ENCODE peak calls at places on chromosomes 1 and 21, in eight cellular contexts. S, L, V, D, Y, Z, C and W are unnamed samples.

GRCh38 chr1:159686599-159687299 is 27.6 kb downstream of the CRP start:
- DNase-seq in S (no peak), L (no peak), V (no peak), D (no peak), Y (no peak), Z (no peak), C (no peak), W (no peak)

GRCh38 chr21:24042687-24043086 is 1564.6 kb downstream of the MRPL39 start:
- DNase-seq in S (no peak), L (no peak), V (no peak), D (no peak), Y (no peak), Z (no peak), C (no peak), W (no peak)

GRCh38 chr21:32307706-32308105 is 9.1 kb downstream of the MRAP start:
- DNase-seq in S (no peak), L (no peak), V (peak; percentile 18), D (peak; percentile 66), Y (no peak), Z (no peak), C (no peak), W (no peak)

GRCh38 chr1:53860967-53861411 is 22.9 kb upstream of the NDC1 start:
- DNase-seq in S (no peak), L (peak; percentile 75), V (no peak), D (peak; percentile 64), Y (peak; percentile 64), Z (peak; percentile 45), C (peak; percentile 38), W (no peak)

GRCh38 chr1:78323311-78323710 is 167.5 kb upstream of the PTGFR start:
- DNase-seq in S (no peak), L (no peak), V (no peak), D (no peak), Y (no peak), Z (no peak), C (peak; percentile 49), W (no peak)

GRCh38 chr1:192907545-192908243 is 98.9 kb downstream of the RGS2 start:
- DNase-seq in S (peak; percentile 46), L (no peak), V (no peak), D (peak; percentile 64), Y (no peak), Z (peak; percentile 12), C (no peak), W (no peak)

GRCh38 chr21:31331231-31331630 is 12.8 kb downstream of the TIAM1 start:
- DNase-seq in S (no peak), L (no peak), V (no peak), D (no peak), Y (no peak), Z (no peak), C (no peak), W (no peak)

GRCh38 chr21:16908087-16908486 is 604.8 kb upstream of the CXADR start:
- DNase-seq in S (peak; percentile 83), L (no peak), V (no peak), D (no peak), Y (no peak), Z (peak; percentile 66), C (peak; percentile 3), W (no peak)

GRCh38 chr1:53320646-53321045 is 7.2 kb downstream of the LRP8 start:
- DNase-seq in S (no peak), L (no peak), V (no peak), D (no peak), Y (no peak), Z (no peak), C (no peak), W (no peak)

DNA sequence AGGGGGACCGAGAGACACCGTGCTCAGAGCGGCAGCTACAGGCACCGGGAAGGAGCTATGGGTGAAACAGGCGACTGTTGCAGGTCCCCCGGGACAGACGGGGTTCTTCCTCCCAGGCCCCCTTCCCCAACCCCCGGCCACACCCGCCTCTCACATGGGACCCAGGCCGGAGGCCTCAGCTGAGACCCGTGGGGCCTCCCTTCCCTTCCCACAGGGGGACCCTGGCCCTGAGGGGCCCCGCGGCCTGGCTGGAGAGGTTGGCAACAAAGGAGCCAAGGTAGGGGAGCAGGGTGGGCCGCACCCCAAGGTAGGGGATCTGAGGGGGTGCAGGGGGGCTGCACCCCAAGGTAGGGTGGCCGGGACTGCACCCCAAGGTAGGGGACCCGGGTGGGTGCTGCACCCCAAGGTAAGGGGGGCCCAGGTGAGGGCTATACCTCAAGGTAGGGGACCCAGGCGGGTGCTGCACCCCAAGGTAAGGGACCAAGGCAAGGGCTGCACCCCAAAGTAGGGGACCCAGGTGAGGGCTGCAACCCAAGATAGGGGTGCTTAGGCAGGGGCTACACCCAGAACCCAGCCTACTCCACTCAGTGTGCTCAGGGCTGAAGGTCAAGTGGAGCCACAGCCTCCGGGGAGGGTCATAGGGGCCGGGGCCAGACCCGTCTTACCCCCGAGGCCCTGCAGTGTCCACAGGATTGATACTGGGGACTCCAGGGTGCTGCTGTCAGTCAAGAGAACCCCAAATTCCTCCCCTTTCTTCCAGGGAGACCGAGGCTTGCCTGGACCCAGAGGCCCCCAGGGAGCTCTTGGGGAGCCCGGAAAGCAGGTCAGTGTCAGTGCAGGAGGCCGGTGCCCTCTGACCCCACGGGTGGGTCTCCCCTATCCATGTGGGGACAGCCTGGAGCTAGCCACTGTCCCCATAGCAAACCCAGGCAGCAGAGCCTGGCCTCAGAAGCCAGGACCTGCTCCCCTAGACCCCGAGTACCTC is 22.7 kb downstream of the COL6A2 start:
- DNase-seq in S (no peak), L (no peak), V (peak; percentile 61), D (no peak), Y (peak; percentile 21), Z (no peak), C (no peak), W (peak; percentile 82)
- TF ChIP-seq CTCF in S (no peak), L (no peak), V (no peak), D (no peak), Y (no peak), Z (no peak), C (no peak), W (no peak)

GRCh38 chr1:177235350-177235749 is 64.6 kb downstream of the BRINP2 start:
- DNase-seq in S (no peak), L (no peak), V (no peak), D (no peak), Y (no peak), Z (no peak), C (no peak), W (no peak)

GRCh38 chr1:177227978-177228720 is 57.4 kb downstream of the BRINP2 start:
- DNase-seq in S (no peak), L (no peak), V (no peak), D (no peak), Y (no peak), Z (no peak), C (no peak), W (no peak)

GRCh38 chr1:177228721-177229088 is 57.9 kb downstream of the BRINP2 start:
- DNase-seq in S (peak; percentile 38), L (no peak), V (no peak), D (peak; percentile 16), Y (no peak), Z (peak; percentile 32), C (no peak), W (no peak)

GRCh38 chr1:177230228-177231016 is 59.7 kb downstream of the BRINP2 start:
- DNase-seq in S (no peak), L (no peak), V (no peak), D (no peak), Y (no peak), Z (no peak), C (no peak), W (no peak)

DNA sequence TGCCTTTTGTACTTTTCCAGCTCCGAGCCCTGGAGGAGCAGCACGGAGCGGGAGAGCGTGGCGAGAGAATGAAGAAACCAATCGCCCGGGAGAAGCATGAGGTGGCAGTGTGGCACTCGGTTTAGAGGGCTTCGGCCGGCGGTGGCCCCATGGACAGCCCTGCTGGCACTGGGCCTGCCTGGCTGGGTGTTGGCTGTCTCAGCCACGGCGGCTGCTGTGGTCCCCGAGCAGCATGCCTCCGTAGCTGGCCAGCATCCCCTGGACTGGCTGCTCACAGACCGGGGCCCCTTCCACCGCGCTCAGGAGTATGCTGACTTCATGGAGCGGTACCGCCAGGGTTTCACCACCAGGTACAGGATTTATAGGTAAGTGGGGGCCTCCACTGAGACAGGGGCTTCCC is 59.0 kb downstream of the BRINP2 start:
- DNase-seq in S (no peak), L (no peak), V (no peak), D (no peak), Y (peak; percentile 33), Z (no peak), C (no peak), W (no peak)
- TF ChIP-seq CTCF in S (no peak), L (no peak), V (no peak), D (no peak), Y (no peak), Z (no peak), C (no peak), W (no peak)

GRCh38 chr1:179599623-179600249 is 8.1 kb downstream of the TDRD5 start:
- DNase-seq in S (no peak), L (peak; percentile 85), V (no peak), D (peak; percentile 27), Y (no peak), Z (peak; percentile 46), C (peak; percentile 30), W (no peak)
- TF ChIP-seq CTCF in S (peak; percentile 72), L (peak; percentile 95), V (peak; percentile 73), D (peak; percentile 45), Y (peak; percentile 61), Z (peak; percentile 37), C (peak; percentile 75), W (peak; percentile 44)

GRCh38 chr1:151284013-151284577 is 2.0 kb downstream of the ZNF687 start:
- DNase-seq in S (no peak), L (no peak), V (no peak), D (no peak), Y (no peak), Z (no peak), C (no peak), W (no peak)

GRCh38 chr1:151282883-151283725 is 1.0 kb downstream of the ZNF687 start:
- DNase-seq in S (no peak), L (peak; percentile 35), V (no peak), D (no peak), Y (no peak), Z (peak; percentile 55), C (no peak), W (no peak)

GRCh38 chr1:151281969-151282882 is at the start of gene ZNF687:
- DNase-seq in S (peak; percentile 97), L (peak; percentile 100), V (peak; percentile 99), D (peak; percentile 100), Y (peak; percentile 100), Z (peak; percentile 100), C (peak; percentile 100), W (peak; percentile 100)

GRCh38 chr1:151277249-151277648 is 4.8 kb upstream of the ZNF687 start:
- DNase-seq in S (no peak), L (peak; percentile 39), V (no peak), D (no peak), Y (no peak), Z (no peak), C (no peak), W (no peak)

DNA sequence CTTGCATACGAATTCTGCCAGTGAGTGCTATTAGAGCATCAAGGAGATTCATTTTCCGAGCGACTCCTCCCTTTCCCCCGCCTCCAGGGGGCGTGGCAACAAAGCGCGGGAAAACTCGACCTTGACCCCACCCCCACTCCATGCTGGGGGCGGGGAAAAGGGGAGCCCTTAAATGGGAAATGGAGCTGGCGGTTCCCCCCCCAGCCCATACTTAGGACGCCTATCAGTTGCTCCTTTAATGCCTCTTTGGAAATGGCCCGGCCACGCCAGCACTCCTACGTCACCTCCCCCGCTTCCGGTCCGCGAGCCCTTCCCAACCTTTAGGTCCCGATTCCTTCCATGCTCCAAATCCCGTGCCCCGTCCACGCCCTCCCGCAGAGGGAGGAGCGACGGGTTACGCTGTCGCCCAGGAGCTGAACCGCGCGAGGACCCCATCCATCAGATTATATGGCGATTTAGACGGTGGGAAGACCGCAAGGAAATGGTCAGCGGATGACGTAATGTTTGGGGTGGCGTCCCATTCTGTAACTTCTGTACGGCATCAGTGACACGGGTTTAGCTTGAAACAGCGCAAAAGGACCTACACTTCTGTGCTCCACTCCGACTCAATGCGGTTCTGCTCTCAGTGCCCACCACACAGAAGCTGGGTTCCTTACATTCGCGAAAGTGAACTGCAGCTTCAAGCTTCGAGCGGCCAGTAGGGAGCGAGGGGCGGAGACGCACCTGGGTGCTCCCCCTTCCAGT is 702 bp upstream of the ZNF687 start:
- DNase-seq in S (peak; percentile 79), L (peak; percentile 98), V (peak; percentile 97), D (peak; percentile 99), Y (peak; percentile 96), Z (peak; percentile 98), C (peak; percentile 92), W (peak; percentile 98)
- TF ChIP-seq CTCF in S (peak; percentile 20), L (no peak), V (peak; percentile 25), D (no peak), Y (peak; percentile 14), Z (peak; percentile 42), C (peak; percentile 74), W (peak; percentile 48)